ENCODE peak calls at places on chromosomes 2 and 18, in five cellular contexts. W is cardiac fibroblast, S is GM06990, V is dorsolateral prefrontal cortex, L is AG09309. I is an unnamed sample.

GRCh38 chr2:49687873-49688272 is 533.6 kb upstream of the FSHR start:
- DNase-seq in W (peak), S (no peak), V (no peak), L (no peak), I (no peak)

GRCh38 chr2:159129807-159130206 is 156.7 kb downstream of the WDSUB1 start:
- DNase-seq in W (no peak), S (no peak), V (peak), L (no peak), I (no peak)

GRCh38 chr2:951224-952006 is 766 bp downstream of the SNTG2 start:
- DNase-seq in W (no peak), S (no peak), V (no peak), L (no peak), I (no peak)

GRCh38 chr2:69311017-69311416 is 76.0 kb downstream of the GFPT1 start:
- DNase-seq in W (no peak), S (no peak), V (no peak), L (no peak), I (no peak)

GRCh38 chr2:235468978-235469694 is 24.7 kb upstream of the AGAP1 start:
- DNase-seq in W (peak), S (no peak), V (peak), L (peak), I (no peak)

GRCh38 chr18:2409906-2410305 is 161.4 kb downstream of the METTL4 start:
- DNase-seq in W (no peak), S (no peak), V (no peak), L (no peak), I (no peak)

GRCh38 chr2:73716518-73717250 is 20.5 kb downstream of the TPRKB start:
- DNase-seq in W (peak), S (no peak), V (no peak), L (peak), I (peak)

GRCh38 chr2:29295843-29296242 is 180.6 kb downstream of the CLIP4 start:
- DNase-seq in W (no peak), S (no peak), V (peak), L (no peak), I (peak)

GRCh38 chr2:84971799-84972790 is 1.1 kb downstream of the KCMF1 start:
- DNase-seq in W (peak), S (peak), V (peak), L (no peak), I (peak)

GRCh38 chr2:130183500-130184373 is 1.7 kb downstream of the MZT2B start:
- DNase-seq in W (peak), S (no peak), V (peak), L (no peak), I (no peak)

GRCh38 chr18:10099539-10100140 is 185.8 kb downstream of the VAPA start:
- DNase-seq in W (no peak), S (no peak), V (no peak), L (no peak), I (no peak)

GRCh38 chr2:48278590-48278989 is 251.4 kb upstream of the STON1 start:
- DNase-seq in W (no peak), S (no peak), V (no peak), L (no peak), I (no peak)

GRCh38 chr2:238643400-238643907 is 204.4 kb upstream of the TWIST2 start:
- DNase-seq in W (no peak), S (no peak), V (no peak), L (no peak), I (no peak)

GRCh38 chr2:84938194-84938879 is 32.6 kb upstream of the KCMF1 start:
- DNase-seq in W (no peak), S (peak), V (no peak), L (no peak), I (peak)

GRCh38 chr2:159399716-159400525 is 113.4 kb upstream of the WDSUB1 start:
- DNase-seq in W (peak), S (no peak), V (no peak), L (peak), I (no peak)

GRCh38 chr2:181461056-181461630 is 4.0 kb downstream of the ITGA4 start:
- DNase-seq in W (no peak), S (no peak), V (no peak), L (no peak), I (peak)

GRCh38 chr2:69309336-69310048 is 77.5 kb downstream of the GFPT1 start:
- DNase-seq in W (peak), S (no peak), V (no peak), L (no peak), I (peak)

GRCh38 chr18:26863122-26863879 is 2.2 kb downstream of the AQP4 start:
- DNase-seq in W (no peak), S (no peak), V (peak), L (no peak), I (no peak)

GRCh38 chr2:42881732-42882131 is 89.3 kb upstream of the HAAO start:
- DNase-seq in W (no peak), S (no peak), V (no peak), L (no peak), I (no peak)

GRCh38 chr2:126704434-126705165 is 48.6 kb downstream of the GYPC start:
- DNase-seq in W (peak), S (no peak), V (no peak), L (no peak), I (no peak)

GRCh38 chr18:56632070-56633022 is 6.0 kb downstream of the TXNL1 start:
- DNase-seq in W (no peak), S (no peak), V (no peak), L (no peak), I (no peak)

GRCh38 chr2:27804146-27804545 is 32.6 kb downstream of the MRPL33 start:
- DNase-seq in W (peak), S (no peak), V (no peak), L (no peak), I (no peak)

GRCh38 chr2:12896283-12897014 is 179.7 kb downstream of the TRIB2 start:
- DNase-seq in W (no peak), S (no peak), V (no peak), L (no peak), I (no peak)

GRCh38 chr18:2856499-2856898 is 9.7 kb downstream of the EMILIN2 start:
- DNase-seq in W (peak), S (no peak), V (no peak), L (no peak), I (no peak)

GRCh38 chr18:3402962-3403585 is 46.9 kb upstream of the TGIF1 start:
- DNase-seq in W (peak), S (no peak), V (no peak), L (no peak), I (peak)

GRCh38 chr2:176852667-176853066 is 359.9 kb upstream of the HNRNPA3 start:
- DNase-seq in W (no peak), S (no peak), V (no peak), L (no peak), I (peak)

GRCh38 chr2:95323347-95324155 is 26.4 kb downstream of the KCNIP3 start:
- DNase-seq in W (peak), S (no peak), V (no peak), L (no peak), I (peak)

GRCh38 chr2:19887508-19887907 is 14.3 kb downstream of the TTC32 start:
- DNase-seq in W (no peak), S (no peak), V (no peak), L (no peak), I (no peak)

GRCh38 chr2:35462226-35462983 is 893.2 kb upstream of the CRIM1 start:
- DNase-seq in W (peak), S (no peak), V (no peak), L (no peak), I (no peak)

GRCh38 chr2:130766711-130767407 is 11.5 kb downstream of the AMER3 start:
- DNase-seq in W (no peak), S (no peak), V (no peak), L (no peak), I (no peak)

GRCh38 chr2:105617631-105618350 is 126.9 kb upstream of the NCK2 start:
- DNase-seq in W (no peak), S (no peak), V (no peak), L (no peak), I (no peak)

GRCh38 chr2:15668611-15669305 is 77.1 kb downstream of the DDX1 start:
- DNase-seq in W (peak), S (no peak), V (no peak), L (no peak), I (no peak)

GRCh38 chr2:77104554-77104953 is 417.6 kb downstream of the LRRTM4 start:
- DNase-seq in W (no peak), S (no peak), V (no peak), L (no peak), I (no peak)

GRCh38 chr2:180449171-180449570 is 442.1 kb upstream of the CWC22 start:
- DNase-seq in W (no peak), S (no peak), V (no peak), L (no peak), I (no peak)

GRCh38 chr18:46660955-46661749 is 4.1 kb upstream of the LOXHD1 start:
- DNase-seq in W (peak), S (no peak), V (peak), L (no peak), I (no peak)

DNA sequence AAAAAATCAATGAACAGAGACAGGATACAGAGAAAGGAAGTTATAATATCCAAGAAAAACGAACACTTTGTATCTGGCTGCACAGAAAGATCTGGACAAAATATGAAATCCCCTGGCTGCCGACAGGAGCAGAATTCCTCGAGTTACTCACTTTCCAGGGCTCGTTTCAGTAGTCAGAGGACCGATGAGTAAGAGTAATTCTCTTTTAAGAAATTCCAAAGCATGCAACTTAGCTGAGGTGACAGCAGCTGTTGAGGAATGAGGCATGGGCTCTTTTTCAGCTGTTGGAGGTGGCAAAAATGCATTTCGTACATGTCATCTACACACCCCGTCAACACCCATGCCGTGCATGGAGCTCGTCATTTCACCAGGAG is 210.7 kb upstream of the SMIM21 start:
- DNase-seq in W (peak), S (no peak), V (no peak), L (no peak), I (no peak)
- H3K4me3 ChIP-seq in W (no peak), S (no peak), V (peak), L (peak), I (no peak)

GRCh38 chr2:226977775-226978190 is 141.9 kb downstream of the RHBDD1 start:
- DNase-seq in W (peak), S (no peak), V (no peak), L (no peak), I (no peak)

GRCh38 chr2:226981731-226982373 is 146.0 kb downstream of the RHBDD1 start:
- DNase-seq in W (peak), S (no peak), V (no peak), L (no peak), I (no peak)

GRCh38 chr2:226978300-226978699 is 142.4 kb downstream of the RHBDD1 start:
- DNase-seq in W (no peak), S (no peak), V (no peak), L (no peak), I (no peak)

GRCh38 chr2:226983891-226984290 is 148.0 kb downstream of the RHBDD1 start:
- DNase-seq in W (no peak), S (no peak), V (no peak), L (no peak), I (no peak)

DNA sequence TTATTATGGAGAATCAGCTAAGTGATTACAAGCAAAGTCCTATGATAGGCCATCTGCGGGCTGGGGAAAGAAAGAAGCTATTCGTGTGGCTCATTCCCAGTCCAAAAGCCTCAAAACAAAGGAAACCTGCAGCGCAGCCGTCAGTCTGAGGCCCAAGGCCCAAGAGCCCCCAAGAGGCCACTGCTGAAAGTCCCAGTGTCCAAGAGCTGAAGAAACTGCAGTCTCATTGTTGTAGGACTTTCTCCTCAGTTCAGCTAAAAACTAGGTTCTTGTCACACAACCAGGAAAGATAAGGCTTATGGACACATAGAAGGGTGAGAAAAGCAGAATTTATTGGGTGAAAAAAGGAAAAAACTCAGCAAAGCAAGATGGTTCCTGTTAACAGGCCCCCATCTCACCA is 143.2 kb downstream of the RHBDD1 start:
- DNase-seq in W (no peak), S (no peak), V (no peak), L (no peak), I (no peak)
- TF ChIP-seq CTCF in W (no peak), S (no peak), V (no peak), L (no peak), I (no peak)

GRCh38 chr2:54577944-54578667 is 122.0 kb downstream of the SPTBN1 start:
- DNase-seq in W (peak), S (no peak), V (no peak), L (no peak), I (no peak)

GRCh38 chr2:54578668-54579045 is 122.5 kb downstream of the SPTBN1 start:
- DNase-seq in W (no peak), S (no peak), V (no peak), L (no peak), I (no peak)

GRCh38 chr2:54579061-54579681 is 123.0 kb downstream of the SPTBN1 start:
- DNase-seq in W (no peak), S (no peak), V (no peak), L (no peak), I (no peak)

GRCh38 chr2:54581326-54582039 is 125.4 kb downstream of the SPTBN1 start:
- DNase-seq in W (no peak), S (peak), V (no peak), L (no peak), I (peak)

GRCh38 chr2:54579682-54580349 is 123.7 kb downstream of the SPTBN1 start:
- DNase-seq in W (no peak), S (peak), V (no peak), L (no peak), I (peak)
- H3K4me3 ChIP-seq in W (no peak), S (peak), V (no peak), L (no peak), I (peak)

GRCh38 chr2:119216994-119217393 is 6.6 kb upstream of the STEAP3 start:
- DNase-seq in W (no peak), S (no peak), V (no peak), L (no peak), I (no peak)

GRCh38 chr2:119219873-119220272 is 3.8 kb upstream of the STEAP3 start:
- DNase-seq in W (no peak), S (no peak), V (no peak), L (no peak), I (no peak)

GRCh38 chr2:119221609-119222008 is 2.0 kb upstream of the STEAP3 start:
- DNase-seq in W (no peak), S (no peak), V (no peak), L (no peak), I (no peak)

GRCh38 chr2:119220720-119221301 is 2.8 kb upstream of the STEAP3 start:
- DNase-seq in W (no peak), S (no peak), V (no peak), L (no peak), I (no peak)

GRCh38 chr2:119218478-119219064 is 5.1 kb upstream of the STEAP3 start:
- DNase-seq in W (peak), S (no peak), V (no peak), L (no peak), I (peak)
- TF ChIP-seq CTCF in W (peak), S (peak), V (no peak), L (peak), I (peak)

GRCh38 chr2:63078852-63079606 is 28.4 kb downstream of the OTX1 start:
- DNase-seq in W (no peak), S (no peak), V (no peak), L (no peak), I (peak)
- H3K4me3 ChIP-seq in W (no peak), S (no peak), V (no peak), L (no peak), I (no peak)

GRCh38 chr2:143433158-143433557 is 303.9 kb downstream of the ARHGAP15 start:
- DNase-seq in W (peak), S (no peak), V (no peak), L (no peak), I (no peak)
- TF ChIP-seq CTCF in W (no peak), S (no peak), V (no peak), L (no peak), I (no peak)

GRCh38 chr2:33134764-33135560 is 188.2 kb downstream of the LTBP1 start:
- DNase-seq in W (peak), S (no peak), V (no peak), L (no peak), I (no peak)
- H3K4me3 ChIP-seq in W (peak), S (no peak), V (peak), L (peak), I (no peak)

GRCh38 chr2:167334343-167334742 is 446.1 kb downstream of the XIRP2 start:
- DNase-seq in W (no peak), S (no peak), V (no peak), L (no peak), I (no peak)

GRCh38 chr2:167332358-167332757 is 444.1 kb downstream of the XIRP2 start:
- DNase-seq in W (no peak), S (no peak), V (no peak), L (no peak), I (no peak)

GRCh38 chr2:167333245-167333644 is 445.0 kb downstream of the XIRP2 start:
- DNase-seq in W (no peak), S (no peak), V (no peak), L (no peak), I (no peak)

GRCh38 chr2:167335627-167336026 is 447.3 kb downstream of the XIRP2 start:
- DNase-seq in W (peak), S (no peak), V (no peak), L (no peak), I (no peak)

DNA sequence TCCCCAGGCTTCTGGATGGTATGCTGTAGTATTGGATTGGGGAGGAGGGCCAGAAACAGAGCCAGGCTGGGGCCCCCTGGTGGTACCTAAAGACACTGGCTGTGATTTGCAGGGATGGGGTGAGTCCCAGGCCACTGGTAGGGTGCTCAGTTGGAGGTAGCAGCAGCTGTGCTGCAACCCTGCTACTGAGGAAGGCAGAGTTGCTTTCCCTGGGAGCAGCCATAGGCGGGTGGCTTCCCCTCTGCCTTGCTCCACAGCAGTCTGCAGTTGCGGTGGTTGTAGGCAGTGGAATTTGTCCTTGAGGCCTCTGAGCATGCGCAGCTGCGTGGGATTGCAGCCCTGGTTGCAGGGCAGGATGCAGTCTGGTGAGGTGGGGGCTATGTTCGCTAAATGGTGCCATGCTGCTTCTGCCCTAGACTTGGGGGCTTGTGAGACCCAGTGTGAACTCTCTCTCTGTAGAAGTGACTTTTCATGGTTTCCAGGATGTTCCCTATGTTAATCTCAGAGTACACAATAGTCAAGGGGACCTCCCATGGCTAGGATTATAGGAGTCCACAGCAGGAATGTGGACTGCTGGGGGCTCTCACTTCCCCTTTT is 443.5 kb downstream of the XIRP2 start:
- DNase-seq in W (peak), S (no peak), V (no peak), L (no peak), I (peak)
- TF ChIP-seq CTCF in W (peak), S (peak), V (no peak), L (no peak), I (peak)

GRCh38 chr2:145748927-145749326 is 1229.0 kb upstream of the ZEB2 start:
- DNase-seq in W (no peak), S (peak), V (no peak), L (no peak), I (peak)

GRCh38 chr2:145749556-145749955 is 1229.6 kb upstream of the ZEB2 start:
- DNase-seq in W (no peak), S (no peak), V (no peak), L (no peak), I (no peak)

GRCh38 chr2:145750617-145751016 is 1230.7 kb upstream of the ZEB2 start:
- DNase-seq in W (no peak), S (no peak), V (no peak), L (no peak), I (no peak)

GRCh38 chr2:145751155-145751554 is 1231.2 kb upstream of the ZEB2 start:
- DNase-seq in W (no peak), S (no peak), V (no peak), L (no peak), I (no peak)

GRCh38 chr2:145750074-145750473 is 1230.2 kb upstream of the ZEB2 start:
- DNase-seq in W (peak), S (no peak), V (no peak), L (no peak), I (no peak)
- H3K4me3 ChIP-seq in W (no peak), S (no peak), V (no peak), L (no peak), I (no peak)

I was measured in GM12865.